ENCODE peak calls at places on chromosomes 4 and X, in four cellular contexts. One of them, this sample, is unnamed.

GRCh38 chr4:48642421-48643144 is 137.5 kb downstream of the FRYL start:
- DNase-seq in fibroblast of lung: peak
- DNase-seq in activated T-helper 9 cell treated with anti-CD3 and anti-CD28 coated beads, Interleukin-2, amount 50 U/mL, for 16 hours: no peak
- DNase-seq in EL: no peak
- DNase-seq in this sample: no peak

GRCh38 chr4:60683953-60684352 is 516.2 kb upstream of the ADGRL3 start:
- DNase-seq in EL: peak
- DNase-seq in fibroblast of lung: peak
- DNase-seq in activated T-helper 9 cell treated with anti-CD3 and anti-CD28 coated beads, Interleukin-2, amount 50 U/mL, for 16 hours: no peak
- DNase-seq in this sample: no peak

GRCh38 chr4:114673306-114673705 is 74.7 kb downstream of the UGT8 start:
- DNase-seq in activated T-helper 9 cell treated with anti-CD3 and anti-CD28 coated beads, Interleukin-2, amount 50 U/mL, for 16 hours: no peak
- DNase-seq in fibroblast of lung: no peak
- DNase-seq in EL: no peak
- DNase-seq in this sample: no peak

GRCh38 chrX:70664726-70665125 is 220.1 kb downstream of the DLG3 start:
- DNase-seq in activated T-helper 9 cell treated with anti-CD3 and anti-CD28 coated beads, Interleukin-2, amount 50 U/mL, for 16 hours: no peak
- DNase-seq in EL: peak
- DNase-seq in fibroblast of lung: peak
- DNase-seq in this sample: no peak

GRCh38 chrX:151742311-151742710 is 7.8 kb downstream of the CNGA2 start:
- DNase-seq in activated T-helper 9 cell treated with anti-CD3 and anti-CD28 coated beads, Interleukin-2, amount 50 U/mL, for 16 hours: no peak
- DNase-seq in fibroblast of lung: no peak
- DNase-seq in EL: no peak
- DNase-seq in this sample: no peak

GRCh38 chrX:9257718-9258117 is 207.1 kb upstream of the TBL1X start:
- DNase-seq in EL: no peak
- DNase-seq in activated T-helper 9 cell treated with anti-CD3 and anti-CD28 coated beads, Interleukin-2, amount 50 U/mL, for 16 hours: no peak
- DNase-seq in fibroblast of lung: no peak
- DNase-seq in this sample: no peak

GRCh38 chr4:67746797-67747495 is 7.2 kb downstream of the GNRHR start:
- DNase-seq in fibroblast of lung: peak
- DNase-seq in activated T-helper 9 cell treated with anti-CD3 and anti-CD28 coated beads, Interleukin-2, amount 50 U/mL, for 16 hours: no peak
- DNase-seq in EL: peak
- DNase-seq in this sample: no peak

GRCh38 chr4:83771113-83771705 is 235.3 kb downstream of the GPAT3 start:
- DNase-seq in fibroblast of lung: peak
- DNase-seq in activated T-helper 9 cell treated with anti-CD3 and anti-CD28 coated beads, Interleukin-2, amount 50 U/mL, for 16 hours: no peak
- DNase-seq in EL: peak
- DNase-seq in this sample: no peak

GRCh38 chrX:110142096-110142495 is 139.2 kb downstream of the TMEM164 start:
- DNase-seq in EL: no peak
- DNase-seq in activated T-helper 9 cell treated with anti-CD3 and anti-CD28 coated beads, Interleukin-2, amount 50 U/mL, for 16 hours: no peak
- DNase-seq in fibroblast of lung: no peak
- DNase-seq in this sample: no peak

This sample was measured in natural killer cell treated with Interleukin-12 subunit alpha and Interleukin-12 subunit beta and Interleukin-15 and Interleukin-18, amount 100 ng/mL, for 72 hours.